ENCODE peak calls at places on chromosomes 11 and 22, in ten cellular contexts. B is GM12878, O is IMR-90, T is HepG2, S is HCT116, H is heart left ventricle, G is A549, C is right lobe of liver, Q is body of pancreas, K is K562. F is an unnamed sample.

GRCh38 chr11:125084057-125084416 is 20.9 kb downstream of the SLC37A2 start:
- ATAC-seq in T (no peak), S (no peak), O (no peak), G (no peak), B (no peak), Q (no peak), K (no peak), H (no peak), C (no peak), F (no peak)

GRCh38 chr22:20131593-20131855 is at the start of gene ZDHHC8:
- ATAC-seq in T (peak), S (peak), G (no peak), K (peak), C (peak), H (peak), Q (peak), O (peak), B (peak), F (peak)

GRCh38 chr11:35680506-35680905 is 17.9 kb downstream of the TRIM44 start:
- ATAC-seq in T (no peak), B (no peak), S (no peak), O (no peak), G (no peak), H (no peak), Q (no peak), C (no peak), K (no peak), F (no peak)

GRCh38 chr22:26725012-26725676 is 67.8 kb downstream of the MIAT start:
- ATAC-seq in G (no peak), Q (no peak), C (peak), S (no peak), O (no peak), T (no peak), B (no peak), H (no peak), K (no peak), F (no peak)

GRCh38 chr11:116641561-116642045 is 131.2 kb downstream of the BUD13 start:
- ATAC-seq in K (peak), O (peak), Q (peak), S (peak), H (peak), G (peak), B (peak), T (peak), C (peak), F (no peak)

GRCh38 chr11:101241160-101241795 is 111.7 kb upstream of the PGR start:
- ATAC-seq in S (no peak), T (no peak), O (no peak), H (peak), B (no peak), G (no peak), C (no peak), Q (no peak), K (no peak), F (no peak)

GRCh38 chr11:110948112-110948511 is 235.9 kb upstream of the ARHGAP20 start:
- ATAC-seq in Q (peak), G (no peak), K (no peak), C (no peak), T (no peak), H (peak), S (no peak), B (no peak), O (peak), F (peak)

GRCh38 chr11:12750181-12750580 is 76.0 kb downstream of the TEAD1 start:
- ATAC-seq in B (no peak), K (no peak), C (peak), H (no peak), O (no peak), Q (no peak), T (no peak), G (no peak), S (no peak), F (no peak)

GRCh38 chr11:86124251-86125233 is 55.7 kb upstream of the PICALM start:
- ATAC-seq in C (no peak), B (peak), O (no peak), H (no peak), S (no peak), Q (no peak), T (peak), K (peak), G (peak), F (no peak)

GRCh38 chr11:5591613-5592012 is 4.8 kb upstream of the TRIM6 start:
- ATAC-seq in K (peak), T (no peak), O (no peak), S (no peak), Q (no peak), C (no peak), B (no peak), G (no peak), H (no peak), F (no peak)

GRCh38 chr11:61484541-61484940 is 24.0 kb upstream of the LRRC10B start:
- ATAC-seq in S (no peak), Q (no peak), G (no peak), O (no peak), C (no peak), K (no peak), B (no peak), H (no peak), T (no peak), F (no peak)

GRCh38 chr11:85694385-85694980 is 8.5 kb upstream of the CCDC89 start:
- ATAC-seq in G (peak), S (peak), T (no peak), B (peak), C (peak), Q (no peak), H (no peak), O (peak), K (peak), F (no peak)

GRCh38 chr11:11313426-11313825 is 39.6 kb downstream of the CSNK2A3 start:
- ATAC-seq in O (peak), H (peak), K (no peak), G (peak), T (no peak), C (peak), Q (peak), S (no peak), B (no peak), F (peak)

GRCh38 chr22:34129691-34130486 is 209.6 kb upstream of the LARGE1 start:
- ATAC-seq in K (no peak), G (no peak), H (no peak), B (no peak), T (no peak), O (no peak), S (no peak), C (no peak), Q (no peak), F (no peak)

GRCh38 chr11:70297341-70297740 is 26.9 kb downstream of the PPFIA1 start:
- ATAC-seq in H (no peak), T (no peak), Q (no peak), S (no peak), O (peak), B (peak), G (peak), K (no peak), C (no peak), F (no peak)

GRCh38 chr22:27983361-27983791 is 64.3 kb upstream of the PITPNB start:
- ATAC-seq in G (no peak), K (no peak), B (no peak), O (no peak), C (no peak), S (no peak), H (no peak), T (no peak), Q (no peak), F (no peak)

GRCh38 chr22:43008921-43009320 is 6.0 kb downstream of the PACSIN2 start:
- ATAC-seq in K (no peak), S (no peak), C (no peak), H (no peak), T (no peak), Q (no peak), G (no peak), B (no peak), O (no peak), F (peak)

GRCh38 chr22:23678133-23678532 is 12.7 kb upstream of the RGL4 start:
- ATAC-seq in Q (no peak), H (no peak), B (no peak), S (no peak), T (no peak), G (no peak), O (no peak), K (no peak), C (no peak), F (no peak)

GRCh38 chr11:35235944-35236666 is 97.1 kb downstream of the CD44 start:
- ATAC-seq in C (peak), H (no peak), Q (peak), B (no peak), K (no peak), G (peak), O (no peak), T (no peak), S (peak), F (no peak)

GRCh38 chr11:32006799-32007388 is 84.0 kb upstream of the RCN1 start:
- ATAC-seq in O (peak), B (peak), C (peak), T (peak), H (no peak), Q (peak), K (peak), G (peak), S (peak), F (no peak)

GRCh38 chr11:7889985-7890384 is 41.1 kb downstream of the OR10A6 start:
- ATAC-seq in K (no peak), C (no peak), H (no peak), B (peak), T (no peak), O (no peak), G (no peak), S (no peak), Q (no peak), F (no peak)
- TF ChIP-seq CTCF in K (no peak), C (no peak), H (no peak), B (no peak), T (no peak), O (no peak), G (no peak), S (no peak), Q (no peak), F (no peak)

GRCh38 chr11:26410967-26411366 is 79.0 kb downstream of the ANO3 start:
- ATAC-seq in Q (no peak), C (no peak), S (no peak), G (no peak), B (no peak), O (no peak), H (no peak), K (no peak), T (no peak), F (no peak)
- TF ChIP-seq POLR2A in Q (no peak), C (no peak), S (no peak), G (no peak), B (no peak), O (no peak), H (no peak), K (no peak), T (no peak), F (no peak)

GRCh38 chr11:45803981-45804805 is 756 bp upstream of the SLC35C1 start:
- ATAC-seq in B (peak), S (peak), H (peak), K (peak), G (peak), C (peak), T (peak), Q (peak), O (peak), F (peak)
- TF ChIP-seq CTCF in B (no peak), S (no peak), H (no peak), K (no peak), G (no peak), C (peak), T (no peak), Q (no peak), O (no peak), F (no peak)

GRCh38 chr11:62852523-62853188 is 13.3 kb upstream of the WDR74 start:
- ATAC-seq in T (no peak), H (no peak), S (no peak), K (no peak), Q (no peak), B (no peak), G (no peak), O (no peak), C (no peak), F (no peak)
- TF ChIP-seq POLR2A in T (no peak), H (no peak), S (no peak), K (no peak), Q (no peak), B (no peak), G (no peak), O (no peak), C (no peak), F (no peak)

GRCh38 chr11:29343465-29344333 is 673.1 kb downstream of the KCNA4 start:
- ATAC-seq in Q (peak), G (peak), O (peak), T (peak), B (peak), H (peak), S (peak), K (peak), C (peak), F (no peak)
- TF ChIP-seq CTCF in Q (peak), G (peak), O (peak), T (peak), B (peak), H (peak), S (peak), K (peak), C (peak), F (no peak)

GRCh38 chr11:34053161-34053686 is 1.7 kb downstream of the CAPRIN1 start:
- ATAC-seq in Q (no peak), B (peak), K (peak), C (peak), S (peak), T (peak), H (peak), G (peak), O (peak), F (no peak)
- TF ChIP-seq POLR2A in Q (peak), B (peak), K (peak), C (no peak), S (no peak), T (peak), H (no peak), G (peak), O (peak), F (peak)